ENCODE peak calls at places on chromosome 20, in nine cellular contexts. C, M, D, W, Y, K, O, L and R are unnamed samples.

GRCh38 chr20:16821211-16822089 is 73.3 kb downstream of the OTOR start:
- DNase-seq in C (no peak), M (no peak), D (peak; percentile 29), W (no peak), Y (peak; percentile 60), K (no peak), O (no peak), L (no peak), R (peak; percentile 34)

GRCh38 chr20:14829897-14830296 is 492.5 kb upstream of the FLRT3 start:
- DNase-seq in C (no peak), M (no peak), D (no peak), W (no peak), Y (no peak), K (no peak), O (no peak), L (no peak), R (no peak)

GRCh38 chr20:43011491-43011890 is 178.2 kb downstream of the PTPRT start:
- DNase-seq in C (no peak), M (no peak), D (no peak), W (no peak), Y (no peak), K (no peak), O (no peak), L (no peak), R (no peak)

GRCh38 chr20:47353697-47354387 is 2.7 kb downstream of the ZMYND8 start:
- DNase-seq in C (no peak), M (no peak), D (no peak), W (no peak), Y (no peak), K (no peak), O (no peak), L (no peak), R (no peak)

GRCh38 chr20:391041-391711 is 10.6 kb downstream of the TRIB3 start:
- DNase-seq in C (no peak), M (no peak), D (no peak), W (no peak), Y (no peak), K (no peak), O (no peak), L (peak; percentile 48), R (no peak)

GRCh38 chr20:39986231-39986904 is 702.7 kb downstream of the MAFB start:
- DNase-seq in C (no peak), M (no peak), D (peak; percentile 28), W (no peak), Y (peak; percentile 65), K (peak; percentile 27), O (peak; percentile 78), L (peak; percentile 35), R (peak; percentile 53)

GRCh38 chr20:18019068-18019467 is 38.6 kb downstream of the OVOL2 start:
- DNase-seq in C (no peak), M (no peak), D (peak; percentile 4), W (no peak), Y (no peak), K (no peak), O (no peak), L (no peak), R (peak; percentile 9)

GRCh38 chr20:41072099-41072798 is 43.6 kb downstream of the TOP1 start:
- DNase-seq in C (no peak), M (no peak), D (peak; percentile 88), W (no peak), Y (no peak), K (no peak), O (peak; percentile 20), L (peak; percentile 18), R (peak; percentile 82)

GRCh38 chr20:31962741-31963140 is 5.2 kb upstream of the XKR7 start:
- DNase-seq in C (no peak), M (no peak), D (no peak), W (no peak), Y (no peak), K (no peak), O (no peak), L (no peak), R (no peak)

GRCh38 chr20:24953204-24953565 is 4.1 kb downstream of the CST7 start:
- DNase-seq in C (no peak), M (no peak), D (no peak), W (no peak), Y (no peak), K (peak; percentile 15), O (no peak), L (no peak), R (no peak)

GRCh38 chr20:4626228-4626627 is 95.5 kb upstream of the PRND start:
- DNase-seq in C (no peak), M (no peak), D (no peak), W (no peak), Y (no peak), K (no peak), O (no peak), L (no peak), R (no peak)

GRCh38 chr20:41643504-41643938 is 25.3 kb upstream of the CHD6 start:
- DNase-seq in C (peak; percentile 50), M (peak; percentile 53), D (peak; percentile 80), W (no peak), Y (peak; percentile 38), K (peak; percentile 45), O (no peak), L (peak; percentile 63), R (peak; percentile 34)

GRCh38 chr20:53077373-53078205 is 105.4 kb downstream of the TSHZ2 start:
- DNase-seq in C (no peak), M (no peak), D (no peak), W (no peak), Y (no peak), K (no peak), O (peak; percentile 32), L (peak; percentile 73), R (peak; percentile 39)

DNA sequence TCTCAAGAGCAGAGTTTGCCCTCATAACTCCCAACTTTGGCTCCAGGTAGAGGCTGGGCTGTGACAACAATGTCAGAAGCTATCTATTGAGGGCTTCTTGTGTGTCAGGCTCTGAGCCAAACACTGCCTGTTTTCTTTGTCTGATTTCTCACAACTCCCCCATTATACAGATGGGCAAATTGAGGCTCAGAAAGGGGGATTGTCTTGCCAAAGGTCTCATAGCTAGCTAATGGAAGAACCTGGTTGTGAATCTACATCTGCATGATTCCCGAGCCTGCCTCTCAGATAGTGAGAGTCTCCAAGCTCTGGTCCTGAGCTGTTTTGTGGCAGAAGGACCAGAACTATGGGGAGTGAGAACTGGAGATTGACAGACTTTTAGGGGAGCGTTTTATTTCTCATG is 1.4 kb downstream of the CD40 start:
- DNase-seq in C (no peak), M (no peak), D (no peak), W (no peak), Y (no peak), K (no peak), O (no peak), L (no peak), R (no peak)
- H3K4me3 ChIP-seq in C (no peak overlapping the region), M (no peak overlapping the region), D (no peak overlapping the region), W (no peak overlapping the region), Y (no peak overlapping the region), K (no peak overlapping the region), O (no peak overlapping the region), L (no peak overlapping the region), R (no peak overlapping the region)

DNA sequence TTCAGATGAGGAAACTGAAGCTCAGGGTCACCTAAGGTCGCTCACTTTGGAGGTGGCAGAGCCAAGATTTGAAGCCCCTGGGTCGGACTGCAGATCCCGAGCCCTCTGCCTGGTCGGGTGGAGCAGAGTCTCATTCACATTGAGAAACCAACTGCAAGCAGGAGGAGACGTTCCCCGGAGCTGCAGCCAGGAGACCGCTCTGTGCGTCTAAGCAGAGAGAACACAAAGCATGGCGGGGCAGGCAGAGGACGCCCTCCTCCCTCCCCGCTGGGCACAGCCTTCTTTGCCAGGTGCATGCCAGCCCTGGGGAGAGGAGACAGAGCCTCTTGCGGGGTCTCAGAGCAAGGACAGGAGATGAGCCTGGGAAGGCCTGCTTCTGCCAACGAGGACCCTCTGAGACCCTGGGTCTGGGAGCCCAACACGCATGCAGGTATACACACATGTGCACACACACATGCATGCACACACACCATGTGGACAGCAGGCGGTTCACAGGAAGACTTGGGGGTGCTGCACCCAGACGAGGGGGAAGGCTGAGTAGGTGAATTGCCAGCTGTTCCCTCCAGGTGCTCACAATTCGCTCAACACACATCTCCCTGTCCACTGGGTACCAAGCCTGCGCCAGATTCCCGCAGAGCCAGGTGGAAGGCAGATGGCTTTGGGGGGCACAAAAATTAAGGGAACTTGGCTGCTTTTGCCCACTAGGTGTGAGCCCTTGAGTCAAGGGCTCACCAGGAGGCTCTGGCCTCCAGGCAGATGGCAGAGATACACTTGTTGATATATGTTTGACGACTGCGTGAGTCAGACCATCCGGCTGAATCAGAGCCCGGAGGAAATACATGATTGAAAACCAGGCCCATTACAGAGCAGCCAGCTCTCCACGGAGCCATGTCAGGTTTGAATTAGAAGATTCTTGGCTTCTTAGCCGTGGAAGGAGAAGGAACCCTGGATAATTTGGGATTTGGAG is 5.5 kb upstream of the NTSR1 start:
- DNase-seq in C (no peak), M (no peak), D (peak; percentile 94), W (no peak), Y (no peak), K (no peak), O (no peak), L (no peak), R (peak; percentile 82)
- TF ChIP-seq CTCF in C (no peak), M (no peak), D (peak; percentile 64), W (no peak), Y (peak; percentile 36), K (no peak), O (no peak), L (no peak), R (peak; percentile 46)

DNA sequence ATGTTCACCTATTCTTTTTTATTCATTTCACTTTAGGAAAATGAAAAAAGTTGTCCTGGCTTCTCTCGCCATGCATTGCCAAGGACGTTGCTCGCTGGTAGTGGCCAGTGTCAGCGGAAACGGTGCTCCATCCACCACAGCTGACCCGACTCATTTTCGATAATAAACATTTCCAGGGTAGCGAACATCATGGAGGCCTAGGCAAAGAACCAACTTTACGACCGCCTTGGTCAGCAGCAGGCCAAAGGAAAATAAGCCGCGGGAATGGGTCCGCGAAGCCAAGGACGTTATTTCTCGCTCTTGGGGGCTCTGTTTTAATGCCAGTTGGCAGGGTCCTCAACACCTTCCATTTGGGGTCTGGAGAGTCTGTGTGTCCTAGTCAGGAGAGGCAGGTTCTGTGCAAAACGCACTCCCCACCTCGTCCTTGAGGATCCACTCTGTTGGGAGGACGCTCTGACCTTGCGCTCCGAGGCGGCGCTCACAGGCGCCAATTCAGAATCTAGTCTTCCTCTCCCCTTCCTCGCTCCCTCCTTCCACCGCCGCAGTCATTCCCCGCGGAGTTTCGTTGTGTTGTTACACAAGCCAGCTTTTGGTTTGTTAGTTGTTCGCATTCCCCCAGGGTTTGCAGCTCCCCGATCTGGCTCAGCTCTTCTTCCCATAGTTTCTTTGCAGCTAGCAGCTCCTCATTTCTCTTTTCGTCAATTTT is 4.1 kb upstream of the PAX1 start:
- DNase-seq in C (no peak), M (no peak), D (no peak), W (no peak), Y (no peak), K (no peak), O (no peak), L (no peak), R (no peak)
- H3K4me3 ChIP-seq in C (no peak overlapping the region), M (no peak overlapping the region), D (no peak overlapping the region), W (no peak overlapping the region), Y (no peak overlapping the region), K (no peak overlapping the region), O (no peak overlapping the region), L (no peak overlapping the region), R (no peak overlapping the region)

DNA sequence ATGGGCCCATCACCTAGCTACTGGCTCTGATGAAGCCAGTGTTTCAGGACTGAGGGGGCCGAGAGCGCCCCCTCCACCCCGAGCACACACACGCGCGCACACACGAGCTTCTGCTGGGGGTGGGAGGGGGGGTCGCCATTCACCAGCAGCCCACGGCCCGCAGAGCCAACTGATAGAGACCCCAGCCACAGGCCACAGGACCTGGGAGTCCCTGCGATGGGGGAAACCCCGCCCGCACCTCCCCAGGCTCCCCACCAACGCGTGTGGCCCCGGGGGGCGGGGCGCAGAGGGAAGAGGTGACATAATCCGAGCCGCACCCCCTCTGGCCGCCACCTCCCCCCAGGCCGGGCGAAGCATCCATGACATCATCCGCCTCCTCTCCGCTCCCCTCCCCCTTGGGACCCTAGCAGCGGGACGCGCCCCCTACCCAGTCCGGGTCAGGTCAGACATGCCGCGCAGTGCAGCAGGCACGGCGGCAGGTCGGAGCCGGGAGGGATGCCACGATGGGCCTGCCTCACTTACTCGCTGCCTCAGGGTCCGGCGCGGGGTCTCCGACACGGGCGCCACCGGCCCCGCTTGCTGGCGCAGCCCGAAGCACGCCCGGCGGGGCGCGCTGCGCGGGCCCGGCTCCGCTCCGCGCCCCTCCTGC is at the start of gene LZTS3:
- DNase-seq in C (peak; percentile 76), M (peak; percentile 79), D (peak; percentile 39), W (no peak), Y (no peak), K (peak; percentile 70), O (peak; percentile 71), L (peak; percentile 84), R (peak; percentile 42)
- TF ChIP-seq CTCF in C (no peak), M (no peak), D (no peak), W (no peak), Y (no peak), K (no peak), O (no peak), L (no peak), R (no peak)